ENCODE peak calls at places on chromosomes 7 and 10, in five cellular contexts. G, U, X, B and T are unnamed samples.
A peak's percentile ranks its signal among the peaks of the same experiment; 100 is the strongest.

GRCh38 chr10:75335191-75335590 is 66.4 kb downstream of the ZNF503 start:
- DNase-seq in G (no peak), U (no peak), B (no peak), X (no peak), T (no peak)

GRCh38 chr10:70477661-70478162 is 855 bp upstream of the PALD1 start:
- DNase-seq in U (no peak), G (no peak), B (no peak), X (no peak), T (peak; percentile 88)

GRCh38 chr7:123437447-123437995 is 96.9 kb downstream of the IQUB start:
- DNase-seq in B (no peak), X (no peak), G (no peak), U (no peak), T (no peak)

GRCh38 chr10:10498781-10499180 is 518.9 kb upstream of the CELF2 start:
- DNase-seq in B (no peak), U (no peak), G (no peak), X (no peak), T (no peak)

GRCh38 chr7:92785923-92786322 is 50.5 kb downstream of the CDK6 start:
- DNase-seq in B (no peak), G (no peak), U (no peak), X (no peak), T (no peak)

GRCh38 chr10:104767745-104768144 is 126.7 kb downstream of the SORCS3 start:
- DNase-seq in U (no peak), X (no peak), G (no peak), B (no peak), T (no peak)

GRCh38 chr7:95642173-95642572 is 45.9 kb upstream of the PDK4 start:
- DNase-seq in U (no peak), B (no peak), G (no peak), X (no peak), T (no peak)

GRCh38 chr7:134697487-134697886 is 50.8 kb downstream of the BPGM start:
- DNase-seq in B (no peak), U (no peak), X (no peak), G (no peak), T (no peak)

GRCh38 chr7:1529383-1530116 is 952 bp upstream of the MAFK start:
- DNase-seq in B (no peak), U (no peak), X (no peak), G (no peak), T (peak; percentile 86)

GRCh38 chr7:25223206-25223605 is 5.1 kb downstream of the NPVF start:
- DNase-seq in X (no peak), B (no peak), U (no peak), G (no peak), T (no peak)

GRCh38 chr10:46285300-46285699 is 1.5 kb upstream of the ANTXRL start:
- DNase-seq in G (no peak), U (no peak), X (no peak), B (no peak), T (no peak)

GRCh38 chr7:80766724-80767123 is 128.3 kb downstream of the CD36 start:
- DNase-seq in X (no peak), B (no peak), U (no peak), G (no peak), T (no peak)
- H3K27ac ChIP-seq in X (no peak overlapping the region), B (no peak overlapping the region), U (no peak overlapping the region), G (no peak overlapping the region), T (no peak overlapping the region)

GRCh38 chr10:128149267-128149666 is 23.0 kb upstream of the MKI67 start:
- DNase-seq in X (no peak), G (no peak), B (no peak), U (no peak), T (peak; percentile 79)

GRCh38 chr10:128150551-128150950 is 24.3 kb upstream of the MKI67 start:
- DNase-seq in U (no peak), B (no peak), X (no peak), G (no peak), T (no peak)

GRCh38 chr10:128147669-128148068 is 21.4 kb upstream of the MKI67 start:
- DNase-seq in X (no peak), B (no peak), G (no peak), U (peak; percentile 26), T (no peak)

GRCh38 chr10:128151031-128151430 is 24.8 kb upstream of the MKI67 start:
- DNase-seq in U (no peak), X (no peak), G (no peak), B (no peak), T (no peak)

DNA sequence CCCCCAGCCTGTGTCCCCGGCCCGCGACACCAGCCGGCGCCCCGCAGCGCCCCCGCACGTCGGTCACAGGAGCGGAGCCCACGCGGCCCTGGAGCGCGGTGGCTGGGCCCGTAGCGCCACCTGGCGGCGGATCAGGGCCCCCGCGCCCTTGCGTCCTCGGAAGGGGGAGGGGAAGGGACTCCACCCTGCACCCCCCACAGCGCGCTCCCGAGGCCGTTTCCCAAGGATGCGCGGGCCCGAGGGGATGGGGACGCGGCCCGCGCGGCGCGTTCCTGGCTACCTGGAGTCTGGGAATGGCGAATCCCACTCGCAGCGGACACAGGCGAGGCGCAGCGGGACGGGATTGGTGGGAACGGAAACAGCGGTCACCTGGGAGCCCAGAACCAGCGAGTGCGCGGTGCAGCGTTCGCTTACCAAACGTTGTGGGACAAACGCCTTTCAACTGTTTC is 23.8 kb upstream of the MKI67 start:
- DNase-seq in X (peak; percentile 78), B (peak; percentile 29), G (peak; percentile 38), U (peak; percentile 11), T (peak; percentile 94)
- TF ChIP-seq CTCF in X (peak; percentile 79), B (peak; percentile 73), G (peak; percentile 78), U (peak; percentile 77), T (peak; percentile 90)

GRCh38 chr10:123859651-123860045 is 32.0 kb downstream of the CPXM2 start:
- DNase-seq in B (no peak), G (no peak), X (no peak), U (no peak), T (no peak)
- H3K27ac ChIP-seq in B (no peak overlapping the region), G (no peak overlapping the region), X (no peak overlapping the region), U (no peak overlapping the region), T (no peak overlapping the region)

DNA sequence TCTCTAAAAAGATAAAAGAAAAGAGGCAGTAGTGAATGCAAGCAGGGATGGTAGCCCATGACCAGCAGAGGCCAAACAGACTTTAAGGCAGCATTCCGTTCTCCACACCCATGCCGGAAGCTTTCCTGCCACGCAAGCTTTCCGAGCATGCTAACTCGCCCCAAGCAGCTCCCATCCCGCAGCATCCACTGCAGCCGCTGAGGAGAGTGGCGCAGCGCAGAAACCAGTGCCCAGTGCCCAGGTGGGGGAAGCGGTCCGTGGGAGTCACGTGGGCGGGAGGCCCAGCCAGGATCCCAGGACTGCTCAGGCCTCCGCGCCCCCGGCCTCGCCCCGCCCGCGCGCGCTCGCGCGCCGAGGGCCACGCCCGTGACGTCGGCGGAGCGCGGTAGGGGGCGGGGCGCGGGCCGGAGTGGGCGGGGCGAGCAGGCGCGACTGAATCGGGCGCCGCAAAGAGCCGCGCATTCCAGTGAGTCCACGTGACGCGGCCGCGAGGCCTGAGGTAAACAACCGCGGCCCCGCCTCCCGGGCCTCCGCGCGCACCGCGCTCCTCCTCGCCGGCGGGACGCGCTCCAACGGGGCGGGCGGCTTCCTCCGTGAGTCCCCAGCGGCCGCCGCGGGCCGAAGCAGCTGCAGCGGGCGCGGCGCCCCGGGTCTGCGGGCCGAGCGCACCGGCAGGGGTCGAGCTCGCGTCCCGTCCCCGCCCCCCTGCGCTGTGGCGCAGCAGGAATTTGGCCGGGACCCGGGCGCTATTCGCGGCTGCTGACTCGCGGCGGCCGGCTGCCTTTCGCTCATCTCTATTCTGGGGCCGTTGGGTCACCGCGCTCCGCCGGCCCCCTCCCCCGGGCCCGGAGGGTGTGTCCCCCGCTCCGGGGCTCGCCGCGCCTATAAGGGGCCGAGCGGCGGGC is at the start of gene OTUD1:
- DNase-seq in B (peak; percentile 93), U (peak; percentile 77), X (peak; percentile 99), G (peak; percentile 97), T (peak; percentile 100)
- TF ChIP-seq CTCF in B (no peak), U (peak; percentile 16), X (peak; percentile 16), G (peak; percentile 35), T (no peak)

GRCh38 chr10:77873558-77874380 is 52.8 kb downstream of the DLG5 start:
- DNase-seq in X (no peak), G (no peak), U (no peak), B (no peak), T (peak; percentile 88)
- H3K27ac ChIP-seq in X (peak overlapping the region; percentile 13), G (no peak overlapping the region), U (no peak overlapping the region), B (peak overlapping the region; percentile 65), T (no peak overlapping the region)

DNA sequence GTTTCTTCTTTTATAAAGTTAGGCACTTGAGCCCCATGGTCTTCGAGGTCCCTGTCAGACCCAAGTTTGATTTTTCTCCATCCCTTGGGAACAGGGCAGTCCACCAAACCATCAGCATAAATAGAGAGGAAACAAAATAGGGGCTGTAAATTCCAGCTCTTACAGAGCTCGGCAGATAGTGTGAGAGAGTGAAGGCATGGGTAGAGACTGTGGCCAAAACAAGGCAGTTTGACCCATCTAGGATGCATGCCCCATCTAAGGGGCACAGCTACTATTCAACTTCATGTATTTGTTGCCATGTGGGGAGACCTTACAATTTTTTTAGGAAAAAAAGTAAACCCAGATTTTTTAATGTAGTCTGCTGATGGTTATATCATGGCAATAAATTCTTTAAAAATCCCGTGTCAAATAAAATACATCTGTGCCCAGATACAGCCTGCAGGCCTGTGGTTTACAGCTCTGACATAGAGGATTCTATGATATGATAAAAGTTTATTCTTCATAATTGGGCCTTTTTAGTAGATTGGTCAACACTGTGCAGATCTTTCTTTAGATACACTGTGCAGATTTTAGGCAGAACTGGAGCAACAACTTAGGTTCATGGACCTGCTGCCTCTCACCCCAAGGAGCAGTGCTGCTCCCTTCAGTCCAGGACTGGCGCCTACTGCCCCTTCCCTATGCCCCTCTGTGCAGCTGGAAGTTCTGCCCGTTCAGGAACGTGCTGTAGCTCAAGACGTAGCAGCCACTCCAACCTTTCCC is 5.3 kb downstream of the PPP1R3C start:
- DNase-seq in X (no peak), B (no peak), G (no peak), U (no peak), T (no peak)
- TF ChIP-seq CTCF in X (no peak), B (no peak), G (peak; percentile 9), U (no peak), T (no peak)

DNA sequence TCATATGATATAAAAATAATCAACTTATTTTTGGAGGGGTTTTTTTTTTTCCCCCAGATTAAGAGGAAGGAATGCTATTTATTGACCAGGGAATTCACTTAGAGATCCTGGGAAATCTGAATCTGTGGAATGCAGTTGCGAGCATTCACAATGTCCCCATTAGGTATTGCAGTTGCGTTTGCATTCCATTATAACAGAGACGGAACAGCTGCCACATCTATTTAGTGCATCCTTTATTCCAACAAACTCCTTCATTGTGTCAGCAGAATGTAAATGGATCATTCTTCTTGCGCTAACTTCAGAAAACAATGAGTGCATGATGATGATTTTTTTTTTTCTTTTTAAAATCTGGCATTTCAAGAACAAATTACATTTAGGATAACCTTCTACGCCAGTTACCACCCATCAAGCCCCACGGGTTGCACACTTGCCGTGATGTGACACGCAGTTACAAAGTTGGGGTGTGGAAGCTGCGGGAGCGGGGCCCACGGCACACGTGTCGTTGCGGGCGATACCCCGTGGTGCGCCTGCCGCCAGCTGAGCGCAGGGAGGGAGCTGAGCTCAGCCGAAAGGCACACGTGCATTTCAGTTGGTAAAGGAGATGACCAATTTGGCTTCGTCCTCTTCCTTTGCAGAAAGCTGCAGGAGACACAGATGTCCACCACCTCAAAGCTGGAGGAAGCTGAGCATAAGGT is 175.5 kb upstream of the SH2B2 start:
- DNase-seq in G (no peak), B (no peak), U (no peak), X (no peak), T (peak; percentile 42)
- H3K27ac ChIP-seq in G (no peak overlapping the region), B (peak overlapping the region; percentile 93), U (no peak overlapping the region), X (no peak overlapping the region), T (no peak overlapping the region)

GRCh38 chr10:69064762-69065328 is 23.1 kb upstream of the SRGN start:
- DNase-seq in U (no peak), B (no peak), X (no peak), G (no peak), T (no peak)
- TF ChIP-seq CTCF in U (no peak), B (no peak), X (no peak), G (no peak), T (no peak)